ENCODE peak calls at places on chromosomes 2 and 18, in seven cellular contexts. One of them, this sample, is unnamed.

GRCh38 chr2:56183643-56184499 is at the start of gene CCDC85A:
- DNase-seq in fibroblast of the conjunctiva: peak; percentile 56
- DNase-seq in T-helper 22 cell: no peak
- DNase-seq in iPS DF 6.9: peak; percentile 60
- DNase-seq in NCI-H1105: peak; percentile 80
- DNase-seq in stomach: peak; percentile 86
- DNase-seq in HCEC 1CT: peak; percentile 73
- DNase-seq in this sample: peak; percentile 77

GRCh38 chr18:66759017-66759416 is 155.1 kb upstream of the CDH19 start:
- DNase-seq in NCI-H1105: no peak
- DNase-seq in stomach: no peak
- DNase-seq in iPS DF 6.9: no peak
- DNase-seq in HCEC 1CT: no peak
- DNase-seq in fibroblast of the conjunctiva: no peak
- DNase-seq in T-helper 22 cell: no peak
- DNase-seq in this sample: no peak

GRCh38 chr2:238686223-238686622 is 161.7 kb upstream of the TWIST2 start:
- DNase-seq in stomach: no peak
- DNase-seq in HCEC 1CT: no peak
- DNase-seq in NCI-H1105: no peak
- DNase-seq in iPS DF 6.9: no peak
- DNase-seq in fibroblast of the conjunctiva: no peak
- DNase-seq in T-helper 22 cell: no peak
- DNase-seq in this sample: no peak

GRCh38 chr2:181309576-181309975 is 147.6 kb upstream of the ITGA4 start:
- DNase-seq in stomach: no peak
- DNase-seq in HCEC 1CT: no peak
- DNase-seq in iPS DF 6.9: no peak
- DNase-seq in fibroblast of the conjunctiva: no peak
- DNase-seq in NCI-H1105: no peak
- DNase-seq in T-helper 22 cell: no peak
- DNase-seq in this sample: no peak

GRCh38 chr2:194346189-194346588 is 1310.8 kb upstream of the SLC39A10 start:
- DNase-seq in iPS DF 6.9: no peak
- DNase-seq in NCI-H1105: peak; percentile 38
- DNase-seq in fibroblast of the conjunctiva: no peak
- DNase-seq in T-helper 22 cell: no peak
- DNase-seq in stomach: no peak
- DNase-seq in HCEC 1CT: no peak
- DNase-seq in this sample: peak; percentile 70

GRCh38 chr2:15432642-15433261 is 128.4 kb downstream of the NBAS start:
- DNase-seq in fibroblast of the conjunctiva: no peak
- DNase-seq in NCI-H1105: no peak
- DNase-seq in T-helper 22 cell: no peak
- DNase-seq in iPS DF 6.9: no peak
- DNase-seq in stomach: no peak
- DNase-seq in HCEC 1CT: no peak
- DNase-seq in this sample: no peak

GRCh38 chr2:199757466-199757865 is 93.5 kb downstream of the FTCDNL1 start:
- DNase-seq in T-helper 22 cell: no peak
- DNase-seq in stomach: no peak
- DNase-seq in iPS DF 6.9: no peak
- DNase-seq in HCEC 1CT: no peak
- DNase-seq in NCI-H1105: peak; percentile 80
- DNase-seq in fibroblast of the conjunctiva: peak; percentile 18
- DNase-seq in this sample: no peak

GRCh38 chr2:20052872-20053281 is 1.4 kb upstream of the LAPTM4A start:
- DNase-seq in HCEC 1CT: peak; percentile 83
- DNase-seq in T-helper 22 cell: no peak
- DNase-seq in iPS DF 6.9: no peak
- DNase-seq in fibroblast of the conjunctiva: peak; percentile 83
- DNase-seq in NCI-H1105: peak; percentile 24
- DNase-seq in stomach: peak; percentile 56
- DNase-seq in this sample: peak; percentile 19

GRCh38 chr18:74861154-74861553 is 263.5 kb downstream of the ZNF407 start:
- DNase-seq in fibroblast of the conjunctiva: no peak
- DNase-seq in stomach: no peak
- DNase-seq in HCEC 1CT: no peak
- DNase-seq in iPS DF 6.9: no peak
- DNase-seq in T-helper 22 cell: no peak
- DNase-seq in NCI-H1105: no peak
- DNase-seq in this sample: no peak

GRCh38 chr2:160869411-160869810 is 290.8 kb upstream of the TANK start:
- DNase-seq in iPS DF 6.9: no peak
- DNase-seq in stomach: no peak
- DNase-seq in NCI-H1105: no peak
- DNase-seq in HCEC 1CT: peak; percentile 94
- DNase-seq in T-helper 22 cell: no peak
- DNase-seq in fibroblast of the conjunctiva: peak; percentile 97
- DNase-seq in this sample: no peak

This sample was measured in NCI-H1436.